ENCODE peak calls at places on chromosomes 16 and 17, in four cellular contexts. O is GM12878, I is K562, J is HepG2. S is an unnamed sample.
A peak's percentile ranks its signal among the peaks of the same experiment; 100 is the strongest.

GRCh38 chr17:47099451-47099986 is 89.6 kb downstream of the CDC27 start:
- DNase-seq in O (no peak), I (peak; percentile 16), J (no peak), S (no peak)

GRCh38 chr16:1493746-1494094 is 560 bp downstream of the TELO2 start:
- DNase-seq in O (no peak), I (peak; percentile 37), J (no peak), S (peak; percentile 39)

GRCh38 chr16:84177740-84178070 is 9.2 kb downstream of the TAF1C start:
- DNase-seq in O (no peak), I (no peak), J (no peak), S (no peak)

GRCh38 chr17:53353919-53354351 is 468.8 kb upstream of the KIF2B start:
- DNase-seq in O (no peak), I (no peak), J (no peak), S (no peak)

GRCh38 chr16:54657709-54658102 is 273.0 kb upstream of the IRX5 start:
- DNase-seq in O (no peak), I (no peak), J (no peak), S (no peak)

GRCh38 chr17:21301593-21302550 is 17.4 kb downstream of the MAP2K3 start:
- DNase-seq in O (no peak), I (no peak), J (no peak), S (no peak)

GRCh38 chr17:13825526-13826040 is 223.9 kb upstream of the HS3ST3A1 start:
- DNase-seq in O (no peak), I (no peak), J (no peak), S (no peak)

GRCh38 chr16:10625595-10626357 is 45.4 kb upstream of the EMP2 start:
- DNase-seq in O (no peak), I (peak; percentile 23), J (peak; percentile 67), S (no peak)

GRCh38 chr16:26649646-26650045 is 417.1 kb upstream of the C16orf82 start:
- DNase-seq in O (no peak), I (no peak), J (no peak), S (no peak)

GRCh38 chr17:81453712-81454111 is 58.5 kb downstream of the BAHCC1 start:
- DNase-seq in O (no peak), I (no peak), J (no peak), S (no peak)

GRCh38 chr17:307295-307691 is 45.3 kb downstream of the RPH3AL start:
- DNase-seq in O (no peak), I (no peak), J (no peak), S (no peak)

GRCh38 chr17:44602390-44602789 is 45.1 kb downstream of the FZD2 start:
- DNase-seq in O (no peak), I (no peak), J (no peak), S (no peak)

GRCh38 chr16:29806096-29806579 is at the start of gene MAZ:
- DNase-seq in O (no peak), I (peak; percentile 95), J (no peak), S (no peak)

GRCh38 chr17:13646969-13647368 is 45.2 kb upstream of the HS3ST3A1 start:
- DNase-seq in O (no peak), I (no peak), J (no peak), S (no peak)

GRCh38 chr16:20613471-20613887 is 37.3 kb upstream of the ACSM2B start:
- DNase-seq in O (no peak), I (no peak), J (no peak), S (no peak)

GRCh38 chr16:84922351-84923135 is 88.8 kb downstream of the ZDHHC7 start:
- DNase-seq in O (no peak), I (peak; percentile 42), J (peak; percentile 38), S (no peak)

DNA sequence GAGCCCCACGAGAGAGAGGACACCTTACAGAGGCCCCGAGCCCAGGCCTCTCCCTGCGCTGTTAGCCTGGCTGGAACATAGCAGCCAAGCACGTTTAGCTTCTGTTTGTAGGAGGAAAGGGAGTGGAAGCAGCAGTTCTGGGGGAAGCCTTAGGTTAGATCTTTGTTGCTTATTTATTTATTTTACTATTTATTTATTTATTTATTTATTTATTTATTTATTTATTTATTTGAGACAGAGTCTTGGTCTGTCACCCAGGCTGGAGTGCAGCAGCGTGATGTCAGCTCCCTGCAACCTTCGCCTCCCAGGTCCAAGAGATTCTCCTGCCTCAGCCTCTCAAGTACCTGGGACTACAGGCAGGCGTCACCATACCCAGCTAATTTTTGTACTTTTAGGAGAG is 49.1 kb upstream of the JPH3 start:
- DNase-seq in O (no peak), I (no peak), J (no peak), S (no peak)
- TF ChIP-seq NR2C2 in O (no peak), I (no peak), J (no peak), S (no peak)

DNA sequence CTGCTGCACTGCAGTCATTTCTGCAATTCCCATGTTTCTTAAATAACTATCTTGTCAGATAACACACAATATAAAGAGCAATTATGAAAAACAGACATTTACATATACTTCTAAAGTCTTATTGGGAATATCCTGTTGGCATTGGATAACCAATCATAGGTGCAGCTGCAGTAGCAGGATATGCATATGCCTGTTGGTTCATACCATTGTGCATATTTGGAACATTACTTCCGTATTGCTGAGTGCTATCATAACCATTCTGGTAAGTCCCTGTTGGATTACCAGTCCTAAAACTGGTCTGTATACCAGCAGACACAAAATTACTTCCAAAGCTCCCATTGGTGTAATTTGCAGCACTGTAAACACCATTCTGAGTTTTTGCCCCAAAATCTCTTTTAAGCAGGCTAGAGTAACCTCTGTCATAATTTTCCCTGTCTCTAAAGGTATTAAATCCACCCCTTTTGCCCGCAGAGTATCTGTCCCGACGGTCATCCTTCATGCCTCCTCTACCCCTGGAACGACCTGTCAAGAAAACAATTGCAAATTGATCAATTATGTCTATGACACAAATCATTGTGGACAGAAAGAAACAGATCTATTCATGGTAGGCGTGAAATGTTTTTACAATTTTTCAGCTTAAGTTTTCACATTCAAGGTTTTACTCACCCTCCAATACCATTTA is 3.1 kb upstream of the POLG2 start:
- DNase-seq in O (no peak), I (no peak), J (no peak), S (no peak)
- TF ChIP-seq ATF2 in O (no peak), I (no peak), J (no peak), S (no peak)

GRCh38 chr16:70257391-70257790 is 5.7 kb upstream of the EXOSC6 start:
- DNase-seq in O (no peak), I (no peak), J (no peak), S (no peak)

GRCh38 chr16:70258065-70258464 is 6.3 kb upstream of the EXOSC6 start:
- DNase-seq in O (no peak), I (no peak), J (no peak), S (no peak)

GRCh38 chr16:70254965-70255286 is 3.2 kb upstream of the EXOSC6 start:
- DNase-seq in O (no peak), I (no peak), J (no peak), S (no peak)

GRCh38 chr16:70255584-70255983 is 3.8 kb upstream of the EXOSC6 start:
- DNase-seq in O (no peak), I (no peak), J (no peak), S (no peak)

GRCh38 chr16:70258946-70259345 is 7.2 kb upstream of the EXOSC6 start:
- DNase-seq in O (no peak), I (no peak), J (no peak), S (no peak)
- TF ChIP-seq NR2C2 in O (no peak), I (no peak), J (no peak), S (no peak)

GRCh38 chr17:9239821-9240658 is 218.7 kb downstream of the NTN1 start:
- DNase-seq in O (no peak), I (peak; percentile 60), J (no peak), S (peak; percentile 61)
- TF ChIP-seq ATF2 in O (no peak), I (no peak), J (no peak), S (no peak)